ENCODE peak calls at places on chromosomes 16 and 17, in five cellular contexts. I, B, M, K and L are unnamed samples.

GRCh38 chr17:66715745-66716156 is 119.2 kb upstream of the CACNG5 start:
- DNase-seq in K (peak; percentile 76), M (no peak), I (no peak), B (peak; percentile 82), L (no peak)

GRCh38 chr16:84383106-84383505 is 14.8 kb downstream of the ATP2C2 start:
- DNase-seq in I (no peak), M (no peak), B (no peak), K (no peak), L (no peak)

GRCh38 chr16:66717112-66717675 is 20.7 kb upstream of the CMTM4 start:
- DNase-seq in I (peak; percentile 30), K (peak; percentile 65), B (peak; percentile 61), M (no peak), L (peak; percentile 77)

GRCh38 chr17:44970136-44970737 is 2.1 kb upstream of the C1QL1 start:
- DNase-seq in I (peak; percentile 45), K (peak; percentile 40), B (peak; percentile 81), M (no peak), L (peak; percentile 39)

GRCh38 chr16:10598157-10598556 is 17.8 kb upstream of the EMP2 start:
- DNase-seq in M (no peak), B (no peak), K (no peak), I (peak; percentile 67), L (no peak)

GRCh38 chr16:27190316-27190871 is 12.9 kb upstream of the KDM8 start:
- DNase-seq in M (no peak), B (no peak), K (no peak), I (no peak), L (no peak)

GRCh38 chr17:21174719-21175118 is 39.2 kb downstream of the TMEM11 start:
- DNase-seq in B (no peak), I (no peak), K (peak; percentile 31), M (no peak), L (no peak)

GRCh38 chr17:61143026-61143425 is 256.6 kb upstream of the TBX2 start:
- DNase-seq in B (no peak), I (no peak), K (no peak), M (no peak), L (no peak)

GRCh38 chr17:80359422-80360110 is 55.4 kb upstream of the ENDOV start:
- DNase-seq in I (no peak), M (no peak), K (no peak), B (no peak), L (no peak)

GRCh38 chr16:10518479-10519041 is 61.8 kb downstream of the EMP2 start:
- DNase-seq in B (no peak), I (no peak), M (no peak), K (no peak), L (no peak)

GRCh38 chr16:87963400-87963799 is 12.2 kb downstream of the BANP start:
- DNase-seq in I (no peak), B (no peak), M (no peak), K (peak; percentile 85), L (no peak)

GRCh38 chr17:67194134-67194533 is 50.9 kb downstream of the HELZ start:
- DNase-seq in K (peak; percentile 48), M (peak; percentile 64), I (no peak), B (no peak), L (no peak)

GRCh38 chr17:1590031-1590746 is 27.6 kb upstream of the PITPNA start:
- DNase-seq in I (peak; percentile 67), B (no peak), K (peak; percentile 77), M (peak; percentile 86), L (no peak)

GRCh38 chr17:67059372-67059771 is 15.0 kb downstream of the CACNG1 start:
- DNase-seq in M (no peak), B (no peak), I (no peak), K (peak; percentile 15), L (no peak)

GRCh38 chr17:32871736-32872135 is 5.2 kb downstream of the MYO1D start:
- DNase-seq in B (no peak), I (no peak), M (no peak), K (no peak), L (no peak)

GRCh38 chr16:964696-965395 is 5.9 kb downstream of the LMF1 start:
- DNase-seq in M (no peak), K (no peak), I (no peak), B (no peak), L (no peak)

GRCh38 chr17:41324180-41325075 is 8.9 kb upstream of the KRTAP17-1 start:
- DNase-seq in K (no peak), I (no peak), B (peak; percentile 60), M (no peak), L (no peak)

GRCh38 chr17:2700491-2701141 is 10.9 kb downstream of the CLUH start:
- DNase-seq in M (no peak), K (no peak), B (no peak), I (no peak), L (peak; percentile 11)

GRCh38 chr17:48299760-48300159 is 130.3 kb downstream of the SKAP1 start:
- DNase-seq in B (no peak), K (no peak), M (no peak), I (no peak), L (no peak)

GRCh38 chr17:4232168-4232813 is 31.5 kb downstream of the ANKFY1 start:
- DNase-seq in B (no peak), K (peak; percentile 64), I (no peak), M (no peak), L (no peak)

GRCh38 chr17:1060991-1061390 is 64.1 kb downstream of the TIMM22 start:
- DNase-seq in K (peak; percentile 93), B (no peak), I (no peak), M (peak; percentile 85), L (no peak)

GRCh38 chr16:799948-800833 is at the start of gene GNG13:
- DNase-seq in B (peak; percentile 84), K (no peak), M (no peak), I (no peak), L (peak; percentile 46)

GRCh38 chr16:2333231-2333630 is 7.3 kb downstream of the ABCA3 start:
- DNase-seq in K (no peak), B (no peak), I (no peak), M (no peak), L (no peak)

GRCh38 chr16:80084614-80085013 is 456.2 kb upstream of the DYNLRB2 start:
- DNase-seq in M (peak; percentile 29), B (peak; percentile 87), K (peak; percentile 31), I (peak; percentile 10), L (no peak)

GRCh38 chr16:19210175-19210924 is 42.3 kb downstream of the SYT17 start:
- DNase-seq in K (no peak), I (no peak), B (no peak), M (no peak), L (no peak)

GRCh38 chr16:20897253-20897896 is 2.8 kb downstream of the DCUN1D3 start:
- DNase-seq in I (no peak), B (no peak), K (peak; percentile 60), M (no peak), L (no peak)

GRCh38 chr17:63704259-63704576 is 4.3 kb upstream of the LIMD2 start:
- DNase-seq in M (no peak), I (no peak), K (no peak), B (no peak), L (no peak)

DNA sequence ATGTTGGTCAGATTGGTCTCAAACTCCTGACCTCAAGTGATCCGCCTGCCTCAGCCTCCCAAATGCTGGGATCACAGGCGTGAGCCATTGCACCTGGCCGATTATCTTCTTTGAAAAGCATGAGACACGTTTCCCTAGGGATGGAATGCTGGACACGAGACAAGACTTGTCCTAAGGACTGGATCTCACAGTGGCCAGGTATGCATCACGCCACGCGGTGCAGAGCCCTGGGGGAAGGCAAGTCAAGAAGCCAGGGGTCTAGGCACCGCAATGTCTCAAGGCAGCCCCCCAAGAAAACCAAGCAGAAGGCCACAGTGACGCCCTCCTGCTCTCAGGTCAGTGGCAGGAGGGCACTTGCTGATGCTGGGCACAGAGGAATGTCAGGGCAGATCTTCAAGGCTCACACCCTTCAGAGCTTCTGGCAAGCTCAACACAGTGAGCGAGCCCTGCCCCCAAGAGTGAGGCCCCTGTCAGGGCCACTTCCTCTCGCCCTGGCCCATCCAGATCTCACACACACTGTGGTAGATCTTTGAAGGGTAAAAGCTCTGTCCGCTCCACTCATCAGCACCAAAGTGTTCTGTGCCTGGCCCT is 134.7 kb downstream of the ZNF778 start:
- DNase-seq in K (no peak), I (no peak), M (no peak), B (no peak), L (no peak)
- TF ChIP-seq CTCF in K (no peak), I (no peak), M (no peak), B (no peak), L (no peak)

DNA sequence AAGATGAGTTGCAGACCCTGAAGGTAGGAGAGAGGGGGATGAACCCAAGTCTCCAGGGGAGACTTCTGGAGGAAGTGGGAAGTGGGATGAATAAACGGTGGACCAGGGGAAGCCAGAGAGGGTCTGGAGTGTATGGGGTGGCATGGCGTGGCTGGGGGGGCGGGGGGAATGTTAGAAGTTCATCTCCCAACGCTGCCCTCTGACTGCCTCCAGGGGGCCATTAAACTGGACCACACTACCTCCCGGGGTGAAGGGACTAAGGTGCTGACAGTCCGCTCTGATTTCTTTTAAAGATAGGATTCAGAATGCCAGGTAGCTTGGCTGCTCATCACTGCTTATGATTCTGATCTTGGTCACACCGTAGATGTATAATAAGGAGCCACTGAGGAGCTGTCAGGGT is 21.2 kb downstream of the ST3GAL2 start:
- DNase-seq in B (no peak), M (no peak), K (no peak), I (no peak), L (no peak)
- TF ChIP-seq CTCF in B (no peak), M (no peak), K (no peak), I (no peak), L (no peak)

GRCh38 chr16:86092586-86093480 is 193.9 kb downstream of the IRF8 start:
- DNase-seq in B (no peak), I (no peak), M (no peak), K (no peak), L (no peak)

GRCh38 chr16:86095906-86096485 is 197.0 kb downstream of the IRF8 start:
- DNase-seq in K (no peak), B (no peak), M (no peak), I (no peak), L (no peak)

GRCh38 chr16:86091976-86092375 is 193.0 kb downstream of the IRF8 start:
- DNase-seq in I (no peak), K (no peak), B (no peak), M (no peak), L (no peak)

GRCh38 chr16:86095131-86095752 is 196.3 kb downstream of the IRF8 start:
- DNase-seq in B (no peak), K (no peak), M (no peak), I (no peak), L (no peak)

GRCh38 chr16:86093801-86094750 is 195.1 kb downstream of the IRF8 start:
- DNase-seq in I (no peak), K (no peak), B (no peak), M (no peak), L (no peak)
- TF ChIP-seq CTCF in I (no peak), K (no peak), B (peak; percentile 42), M (peak; percentile 15), L (no peak)

GRCh38 chr16:89972244-89973234 is 24.0 kb downstream of the DEF8 start:
- DNase-seq in B (peak; percentile 97), I (peak; percentile 94), M (peak; percentile 49), K (peak; percentile 94), L (peak; percentile 93)
- TF ChIP-seq CTCF in B (peak; percentile 19), I (peak; percentile 26), M (no peak), K (no peak), L (no peak)